ENCODE peak calls at places on chromosome 13, in ten cellular contexts. V, W, E, T, M, F, Y, P, L and G are unnamed samples.

GRCh38 chr13:75310005-75310580 is 171.9 kb downstream of the TBC1D4 start:
- DNase-seq in V (no peak), W (no peak), E (no peak), T (no peak), M (no peak), F (no peak), Y (no peak), P (no peak), L (no peak), G (no peak)

GRCh38 chr13:108121406-108121805 is 93.9 kb downstream of the LIG4 start:
- DNase-seq in V (no peak), W (no peak), E (no peak), T (no peak), M (no peak), F (no peak), Y (no peak), P (no peak), L (no peak), G (no peak)

GRCh38 chr13:78595458-78595818 is 7.9 kb downstream of the POU4F1 start:
- DNase-seq in V (no peak), W (no peak), E (no peak), T (no peak), M (no peak), F (no peak), Y (no peak), P (peak; percentile 68), L (no peak), G (no peak)

GRCh38 chr13:30341815-30342570 is 34.6 kb upstream of the KATNAL1 start:
- DNase-seq in V (peak; percentile 91), W (no peak), E (peak; percentile 86), T (no peak), M (peak; percentile 94), F (peak; percentile 89), Y (peak; percentile 85), P (no peak), L (peak; percentile 66), G (no peak)

GRCh38 chr13:75788494-75788991 is 152.4 kb downstream of the LMO7 start:
- DNase-seq in V (peak; percentile 87), W (no peak), E (peak; percentile 57), T (no peak), M (peak; percentile 97), F (no peak), Y (no peak), P (no peak), L (no peak), G (no peak)

GRCh38 chr13:79667771-79668170 is 186.8 kb downstream of the NDFIP2 start:
- DNase-seq in V (no peak), W (no peak), E (no peak), T (no peak), M (no peak), F (no peak), Y (no peak), P (no peak), L (no peak), G (no peak)

GRCh38 chr13:80502359-80502758 is 161.4 kb upstream of the SPRY2 start:
- DNase-seq in V (no peak), W (no peak), E (no peak), T (no peak), M (no peak), F (no peak), Y (no peak), P (no peak), L (no peak), G (no peak)

GRCh38 chr13:104936304-104936703 is 1599.2 kb downstream of the EFNB2 start:
- DNase-seq in V (no peak), W (no peak), E (no peak), T (no peak), M (no peak), F (no peak), Y (no peak), P (no peak), L (no peak), G (no peak)

GRCh38 chr13:50275392-50276063 is 260.3 kb downstream of the KCNRG start:
- DNase-seq in V (peak; percentile 5), W (no peak), E (no peak), T (no peak), M (no peak), F (no peak), Y (no peak), P (no peak), L (no peak), G (no peak)

GRCh38 chr13:85148009-85148408 is 651.2 kb downstream of the SLITRK6 start:
- DNase-seq in V (no peak), W (no peak), E (no peak), T (no peak), M (no peak), F (no peak), Y (no peak), P (peak; percentile 48), L (no peak), G (no peak)

GRCh38 chr13:97205465-97205864 is 16.7 kb upstream of the MBNL2 start:
- DNase-seq in V (no peak), W (no peak), E (no peak), T (no peak), M (no peak), F (no peak), Y (no peak), P (no peak), L (no peak), G (no peak)

GRCh38 chr13:109667754-109668360 is 118.5 kb downstream of the IRS2 start:
- DNase-seq in V (no peak), W (no peak), E (no peak), T (no peak), M (no peak), F (no peak), Y (no peak), P (no peak), L (no peak), G (no peak)

GRCh38 chr13:19053561-19053960 is 128.1 kb downstream of the TUBA3C start:
- DNase-seq in V (no peak), W (no peak), E (no peak), T (no peak), M (no peak), F (no peak), Y (no peak), P (no peak), L (no peak), G (no peak)

GRCh38 chr13:40681341-40682051 is 15.1 kb upstream of the FOXO1 start:
- DNase-seq in V (no peak), W (no peak), E (no peak), T (no peak), M (no peak), F (no peak), Y (no peak), P (peak; percentile 54), L (no peak), G (no peak)

GRCh38 chr13:49517461-49517860 is 21.7 kb downstream of the PHF11 start:
- DNase-seq in V (no peak), W (no peak), E (no peak), T (peak; percentile 9), M (peak; percentile 26), F (no peak), Y (no peak), P (peak; percentile 70), L (no peak), G (peak; percentile 17)

GRCh38 chr13:113754691-113755090 is 4.3 kb upstream of the TMEM255B start:
- DNase-seq in V (no peak), W (no peak), E (no peak), T (no peak), M (no peak), F (no peak), Y (peak; percentile 59), P (no peak), L (no peak), G (no peak)

GRCh38 chr13:27744861-27745260 is 47.4 kb upstream of the GSX1 start:
- DNase-seq in V (no peak), W (no peak), E (no peak), T (peak; percentile 43), M (no peak), F (no peak), Y (no peak), P (peak; percentile 58), L (no peak), G (no peak)

GRCh38 chr13:101415358-101416174 is 742 bp downstream of the NALCN start:
- DNase-seq in V (no peak), W (no peak), E (no peak), T (no peak), M (no peak), F (no peak), Y (no peak), P (no peak), L (no peak), G (no peak)

DNA sequence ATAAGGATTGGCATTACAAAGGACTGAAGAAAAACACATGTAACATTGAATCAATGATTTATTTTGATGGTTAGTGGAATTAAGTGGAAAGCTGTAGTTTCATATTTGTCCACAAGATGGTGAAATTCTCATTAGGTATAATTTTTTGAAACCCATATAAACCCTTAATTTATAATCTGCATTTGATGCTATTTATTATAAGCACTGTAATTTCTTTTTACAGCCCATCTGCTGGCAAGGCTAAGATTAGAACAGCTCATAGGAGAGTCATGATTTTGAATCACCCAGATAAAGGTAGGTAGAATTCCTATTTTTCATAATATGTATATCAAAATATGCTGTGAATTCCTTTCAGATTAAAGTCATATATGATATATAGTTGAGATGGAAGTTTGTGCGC is 62.2 kb downstream of the DNAJC15 start:
- DNase-seq in V (peak; percentile 76), W (no peak), E (no peak), T (no peak), M (peak; percentile 55), F (no peak), Y (no peak), P (no peak), L (no peak), G (no peak)
- TF ChIP-seq CTCF in V (peak; percentile 37), W (peak; percentile 17), E (peak; percentile 47), T (peak; percentile 78), M (peak; percentile 62), F (peak; percentile 73), Y (peak; percentile 75), P (peak; percentile 73), L (peak; percentile 87), G (peak; percentile 87)

GRCh38 chr13:36088001-36088400 is 43.2 kb downstream of the DCLK1 start:
- DNase-seq in V (no peak), W (no peak), E (no peak), T (no peak), M (no peak), F (no peak), Y (no peak), P (no peak), L (no peak), G (no peak)
- TF ChIP-seq CTCF in V (no peak), W (no peak), E (no peak), T (no peak), M (no peak), F (no peak), Y (no peak), P (no peak), L (no peak), G (no peak)

GRCh38 chr13:26186141-26186870 is 35.8 kb downstream of the RNF6 start:
- DNase-seq in V (peak; percentile 93), W (peak; percentile 89), E (peak; percentile 91), T (peak; percentile 76), M (peak; percentile 90), F (peak; percentile 88), Y (peak; percentile 96), P (peak; percentile 98), L (peak; percentile 89), G (peak; percentile 87)
- TF ChIP-seq CTCF in V (peak; percentile 55), W (peak; percentile 51), E (peak; percentile 45), T (peak; percentile 74), M (peak; percentile 32), F (peak; percentile 43), Y (peak; percentile 43), P (peak; percentile 88), L (peak; percentile 63), G (peak; percentile 17)

DNA sequence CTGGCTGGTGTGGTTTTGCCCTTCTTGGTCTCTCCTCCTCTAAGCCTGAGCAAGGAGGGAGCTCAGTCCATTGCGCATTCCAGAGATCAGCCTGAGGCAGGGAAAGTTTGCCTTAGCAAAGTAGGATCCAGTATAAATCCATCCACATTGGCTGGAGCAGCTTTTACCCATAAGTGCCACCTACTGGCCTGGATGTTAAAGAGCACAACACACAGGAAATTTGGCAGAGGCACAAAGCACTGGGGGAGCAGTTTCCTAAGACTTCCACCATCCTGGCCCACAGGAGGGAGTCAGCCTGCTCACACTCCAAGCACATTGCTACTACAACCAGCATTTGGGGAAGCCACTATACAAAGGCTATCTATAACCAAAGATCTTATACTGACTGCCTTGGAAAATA is 1124.2 kb downstream of the SLITRK1 start:
- DNase-seq in V (peak; percentile 9), W (no peak), E (no peak), T (no peak), M (peak; percentile 17), F (no peak), Y (no peak), P (peak; percentile 87), L (no peak), G (no peak)
- TF ChIP-seq CTCF in V (peak; percentile 10), W (no peak), E (no peak), T (peak; percentile 45), M (peak; percentile 37), F (no peak), Y (no peak), P (peak; percentile 82), L (no peak), G (no peak)